ENCODE peak calls at places on chromosomes 12 and 14, in nine cellular contexts. A, I, W, X, S, J, T, C and H are unnamed samples.

GRCh38 chr12:111411187-111411764 is 5.6 kb downstream of the SH2B3 start:
- DNase-seq in C (no peak), I (no peak), W (peak), A (no peak), S (no peak), J (no peak), X (no peak), T (no peak), H (no peak)

GRCh38 chr12:46898152-46898931 is 72.5 kb upstream of the SLC38A4 start:
- DNase-seq in T (no peak), S (no peak), A (no peak), X (no peak), J (no peak), I (no peak), C (no peak), W (no peak), H (no peak)

GRCh38 chr14:92105845-92106094 is 612 bp downstream of the ATXN3 start:
- DNase-seq in J (peak), W (peak), C (peak), A (peak), T (no peak), I (peak), S (peak), X (no peak), H (no peak)

GRCh38 chr14:33839193-33840076 is 111.4 kb downstream of the EGLN3 start:
- DNase-seq in J (peak), I (peak), T (peak), W (peak), A (peak), X (peak), S (peak), C (peak), H (peak)

GRCh38 chr12:118302053-118302452 is 70.7 kb downstream of the TAOK3 start:
- DNase-seq in X (no peak), T (peak), A (peak), S (no peak), I (no peak), C (peak), W (no peak), J (no peak), H (no peak)

GRCh38 chr12:77133566-77133965 is 68.2 kb upstream of the E2F7 start:
- DNase-seq in X (no peak), S (no peak), A (peak), C (peak), I (no peak), T (peak), J (peak), W (peak), H (no peak)

GRCh38 chr14:54901380-54902142 is 1.1 kb downstream of the GCH1 start:
- DNase-seq in W (peak), C (peak), T (no peak), J (no peak), A (no peak), I (no peak), S (peak), X (no peak), H (no peak)

GRCh38 chr12:6399884-6400670 is 16.1 kb downstream of the LTBR start:
- DNase-seq in W (no peak), A (peak), J (no peak), T (no peak), X (no peak), C (no peak), S (no peak), I (no peak), H (no peak)

GRCh38 chr12:29867823-29868222 is 84.1 kb upstream of the TMTC1 start:
- DNase-seq in C (no peak), T (no peak), I (no peak), X (no peak), S (no peak), J (no peak), A (no peak), W (no peak), H (no peak)

GRCh38 chr12:113092478-113093408 is 36.2 kb downstream of the DTX1 start:
- DNase-seq in C (no peak), X (no peak), J (no peak), S (peak), W (no peak), A (peak), T (no peak), I (no peak), H (no peak)

GRCh38 chr12:48800971-48801370 is 12.1 kb upstream of the ADCY6 start:
- DNase-seq in I (no peak), J (no peak), A (no peak), C (no peak), X (no peak), T (no peak), S (no peak), W (no peak), H (no peak)

GRCh38 chr12:20058068-20058467 is 310.3 kb upstream of the PDE3A start:
- DNase-seq in J (no peak), W (no peak), A (no peak), C (no peak), I (no peak), T (no peak), S (no peak), X (no peak), H (no peak)